ENCODE peak calls at places on chromosomes 11 and 22, in four cellular contexts. Z, N, P and U are unnamed samples. For H3K4me1, the result is how much of the 10 kb centered on the place peaks cover.

GRCh38 chr11:3849297-3849874 is 6.1 kb upstream of the STIM1 start:
- DNase-seq in Z (peak), N (peak), P (peak), U (no peak)

GRCh38 chr22:39690901-39691620 is 120.5 kb downstream of the CACNA1I start:
- DNase-seq in Z (no peak), N (no peak), P (no peak), U (no peak)

GRCh38 chr11:70448983-70449567 is 50.7 kb downstream of the CTTN start:
- DNase-seq in Z (no peak), N (peak), P (no peak), U (no peak)

GRCh38 chr22:24039046-24039445 is 27.9 kb downstream of the CABIN1 start:
- DNase-seq in Z (no peak), N (no peak), P (no peak), U (no peak)

GRCh38 chr11:46248270-46249102 is 29.0 kb upstream of the CREB3L1 start:
- DNase-seq in Z (no peak), N (peak), P (peak), U (peak)

GRCh38 chr22:33851240-33851639 is 69.0 kb downstream of the LARGE1 start:
- DNase-seq in Z (no peak), N (no peak), P (peak), U (no peak)

GRCh38 chr22:46319319-46319718 is 16.2 kb upstream of the TRMU start:
- DNase-seq in Z (no peak), N (no peak), P (no peak), U (no peak)

GRCh38 chr11:134382830-134383229 is 29.2 kb downstream of the B3GAT1 start:
- DNase-seq in Z (no peak), N (no peak), P (no peak), U (no peak)

GRCh38 chr11:123525072-123525471 is 95.0 kb downstream of the GRAMD1B start:
- DNase-seq in Z (no peak), N (no peak), P (no peak), U (no peak)
- H3K4me3 ChIP-seq in Z (no peak), N (no peak), P (no peak), U (no peak)

GRCh38 chr22:20254975-20255946 is 12.9 kb downstream of the RTN4R start:
- DNase-seq in Z (no peak), N (no peak), P (no peak), U (no peak)
- H3K4me2 ChIP-seq in Z (no peak), N (no peak), P (no peak), U (no peak)

DNA sequence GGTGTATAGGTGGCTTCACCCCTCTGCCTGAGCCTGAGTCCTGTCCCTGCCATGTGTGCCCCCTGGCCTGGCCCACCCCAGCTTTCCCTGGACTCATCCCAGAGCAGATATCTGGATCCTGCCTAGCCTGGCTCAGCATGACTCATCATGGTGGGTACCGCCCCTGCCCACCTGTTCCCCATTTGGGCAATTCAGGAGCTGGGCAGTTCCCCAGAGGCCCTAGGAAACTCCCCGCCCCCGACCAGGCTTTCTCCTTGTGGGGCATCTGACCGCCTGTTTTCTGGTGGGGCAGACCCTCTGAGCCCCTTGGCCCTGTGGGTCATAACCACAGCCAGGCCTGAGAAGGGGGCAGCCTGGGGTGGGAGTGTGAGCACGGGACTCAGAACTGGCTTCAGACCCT is 4.4 kb downstream of the TSPO start:
- DNase-seq in Z (no peak), N (no peak), P (no peak), U (no peak)
- H3K4me1 ChIP-seq in Z (under half), N (under half), P (under half), U (under half)

GRCh38 chr11:128696930-128697329 is 3.1 kb downstream of the FLI1 start:
- DNase-seq in Z (no peak), N (no peak), P (no peak), U (no peak)
- H3K4me3 ChIP-seq in Z (peak), N (no peak), P (no peak), U (no peak)

GRCh38 chr22:42960146-42960509 is 54.8 kb downstream of the PACSIN2 start:
- DNase-seq in Z (no peak), N (no peak), P (peak), U (no peak)

GRCh38 chr22:42958937-42959336 is 56.0 kb downstream of the PACSIN2 start:
- DNase-seq in Z (no peak), N (no peak), P (no peak), U (no peak)

GRCh38 chr22:42957958-42958357 is 57.0 kb downstream of the PACSIN2 start:
- DNase-seq in Z (no peak), N (no peak), P (no peak), U (no peak)

GRCh38 chr22:42957544-42957943 is 57.4 kb downstream of the PACSIN2 start:
- DNase-seq in Z (no peak), N (no peak), P (no peak), U (no peak)

GRCh38 chr22:42959472-42960145 is 55.3 kb downstream of the PACSIN2 start:
- DNase-seq in Z (no peak), N (peak), P (peak), U (no peak)
- H3K4me2 ChIP-seq in Z (no peak), N (peak), P (peak), U (peak)

GRCh38 chr11:20029193-20029592 is 131.1 kb downstream of the DBX1 start:
- DNase-seq in Z (no peak), N (no peak), P (no peak), U (no peak)
- H3K4me1 ChIP-seq in Z (under half), N (half or more), P (under half), U (half or more)

GRCh38 chr11:16607675-16608644 is 130.5 kb upstream of the C11orf58 start:
- DNase-seq in Z (no peak), N (no peak), P (peak), U (no peak)

GRCh38 chr11:16604784-16605439 is 133.5 kb upstream of the C11orf58 start:
- DNase-seq in Z (peak), N (no peak), P (peak), U (no peak)

GRCh38 chr11:16606784-16607674 is 131.4 kb upstream of the C11orf58 start:
- DNase-seq in Z (no peak), N (no peak), P (peak), U (no peak)

GRCh38 chr11:16605440-16605970 is 132.9 kb upstream of the C11orf58 start:
- DNase-seq in Z (peak), N (no peak), P (peak), U (no peak)

DNA sequence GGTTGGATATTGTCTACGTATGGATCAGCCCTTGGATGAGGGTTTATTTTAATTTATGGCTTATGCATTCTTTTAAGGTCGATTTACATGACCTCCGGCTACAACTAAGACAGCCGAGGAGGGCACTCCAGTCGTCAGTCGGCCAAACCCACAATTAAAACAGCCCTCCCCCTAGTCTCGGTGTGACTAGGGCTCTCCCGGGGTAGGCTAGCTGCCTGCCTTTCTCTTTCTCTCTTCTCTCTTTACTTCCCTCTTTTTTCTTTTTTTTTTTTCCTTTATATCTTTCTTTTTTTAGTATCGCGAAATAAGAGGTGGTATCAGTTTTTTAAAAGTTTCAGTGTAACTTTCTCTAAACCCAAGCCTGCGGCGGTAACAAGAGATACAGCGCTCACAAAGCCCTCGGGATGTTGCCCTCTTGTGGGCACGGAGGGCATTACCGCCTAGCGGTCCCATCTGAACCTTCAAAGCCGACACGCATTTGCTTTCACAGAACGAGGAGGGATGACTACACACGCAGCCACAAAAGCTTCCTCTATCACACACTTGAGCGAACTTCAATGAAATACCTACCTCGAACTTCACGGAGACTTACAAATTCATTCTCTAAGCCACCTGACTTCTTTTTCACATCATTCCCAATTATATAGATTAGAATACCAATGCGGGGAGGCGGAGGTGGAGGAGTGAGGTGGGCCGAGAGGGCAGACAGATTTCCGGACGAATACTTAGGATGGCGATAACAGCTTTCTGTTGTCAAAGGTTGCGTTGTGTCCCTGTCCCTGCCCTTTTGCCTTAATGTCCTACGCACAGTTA is 132.3 kb upstream of the C11orf58 start:
- DNase-seq in Z (peak), N (peak), P (peak), U (peak)
- H3K4me3 ChIP-seq in Z (peak), N (peak), P (peak), U (peak)

DNA sequence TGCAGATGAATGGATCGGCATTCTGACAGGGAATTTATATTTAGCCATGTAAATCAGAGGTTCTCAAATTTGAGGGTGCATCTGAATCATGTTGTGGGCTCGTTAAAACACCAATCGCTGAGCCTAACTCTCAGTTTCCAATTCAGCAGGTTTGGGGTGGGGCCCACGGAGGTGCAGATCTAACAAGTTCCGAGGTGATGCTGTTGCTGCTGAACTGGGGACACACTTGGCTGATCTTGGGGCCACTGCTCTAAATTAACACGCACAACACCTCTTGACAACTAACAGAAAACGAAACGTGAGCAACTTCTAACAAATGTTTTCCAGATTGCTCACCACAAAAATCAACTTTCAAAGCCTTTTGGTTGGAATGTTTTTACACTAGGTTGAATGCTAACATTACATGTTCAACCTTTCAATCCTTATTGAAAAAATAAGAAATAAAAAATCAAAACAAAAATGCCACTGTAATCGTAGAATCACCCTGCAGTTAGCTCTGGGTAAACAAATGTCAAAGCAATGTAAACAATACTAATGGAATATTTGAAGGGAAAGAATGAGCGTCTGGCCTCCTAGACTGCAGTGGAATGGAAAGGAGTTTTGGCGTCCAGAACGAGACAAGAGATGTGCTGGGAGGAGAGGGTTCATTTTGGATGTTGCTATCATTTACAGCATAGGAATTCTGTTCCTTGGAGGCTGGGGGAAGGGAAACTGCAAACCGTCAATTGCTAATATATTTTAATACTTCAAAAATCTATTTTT is 68.3 kb upstream of the SLC6A5 start:
- DNase-seq in Z (no peak), N (peak), P (no peak), U (no peak)
- H3K4me2 ChIP-seq in Z (peak), N (peak), P (no peak), U (no peak)